ENCODE peak calls at places on chromosome 16, in six cellular contexts. Z is A549, U is body of pancreas, A is heart left ventricle, P is stomach, L is sigmoid colon. X is an unnamed sample.

GRCh38 chr16:6132121-6132520 is 1034.5 kb upstream of the EEF2KMT start:
- DNase-seq in Z (no peak), U (no peak), A (no peak), P (no peak), L (no peak), X (no peak)

GRCh38 chr16:67388191-67388590 is 5.1 kb downstream of the TPPP3 start:
- DNase-seq in Z (no peak), U (no peak), A (no peak), P (no peak), L (no peak), X (no peak)

GRCh38 chr16:12187939-12188673 is 211.6 kb downstream of the SNX29 start:
- DNase-seq in Z (peak), U (no peak), A (no peak), P (no peak), L (no peak), X (no peak)

GRCh38 chr16:84741351-84741791 is 41.6 kb downstream of the USP10 start:
- DNase-seq in Z (no peak), U (no peak), A (no peak), P (no peak), L (no peak), X (no peak)

GRCh38 chr16:75559564-75560372 is 3.7 kb upstream of the TMEM231 start:
- DNase-seq in Z (no peak), U (no peak), A (peak), P (no peak), L (no peak), X (peak)

GRCh38 chr16:84040823-84041391 is 1.7 kb downstream of the SLC38A8 start:
- DNase-seq in Z (no peak), U (no peak), A (no peak), P (no peak), L (no peak), X (no peak)

GRCh38 chr16:60204221-60204620 is 1470.1 kb upstream of the GOT2 start:
- DNase-seq in Z (no peak), U (no peak), A (no peak), P (no peak), L (no peak), X (no peak)

GRCh38 chr16:75108792-75109731 is 7.5 kb downstream of the LDHD start:
- DNase-seq in Z (peak), U (peak), A (peak), P (peak), L (peak), X (peak)

GRCh38 chr16:14564323-14564722 is 65.7 kb downstream of the PARN start:
- DNase-seq in Z (peak), U (peak), A (no peak), P (peak), L (no peak), X (no peak)

GRCh38 chr16:86457621-86458456 is 52.5 kb upstream of the FOXF1 start:
- DNase-seq in Z (no peak), U (no peak), A (no peak), P (no peak), L (peak), X (no peak)

GRCh38 chr16:558298-559020 is 1.7 kb upstream of the PRR35 start:
- DNase-seq in Z (no peak), U (no peak), A (peak), P (no peak), L (no peak), X (no peak)

GRCh38 chr16:58348986-58349385 is 43.3 kb upstream of the GINS3 start:
- DNase-seq in Z (no peak), U (no peak), A (no peak), P (no peak), L (no peak), X (no peak)

GRCh38 chr16:85888405-85889331 is 10.3 kb upstream of the IRF8 start:
- DNase-seq in Z (peak), U (no peak), A (no peak), P (no peak), L (no peak), X (no peak)

GRCh38 chr16:21162661-21163151 is 4.2 kb downstream of the LDAF1 start:
- DNase-seq in Z (no peak), U (peak), A (peak), P (peak), L (peak), X (no peak)

GRCh38 chr16:54921229-54921824 is 9.3 kb upstream of the IRX5 start:
- DNase-seq in Z (no peak), U (no peak), A (no peak), P (no peak), L (no peak), X (no peak)

GRCh38 chr16:72939247-72939646 is 108.7 kb downstream of the ZFHX3 start:
- DNase-seq in Z (peak), U (no peak), A (peak), P (no peak), L (peak), X (no peak)

GRCh38 chr16:70688266-70688742 is 2.5 kb upstream of the MTSS2 start:
- DNase-seq in Z (no peak), U (no peak), A (peak), P (peak), L (peak), X (no peak)

GRCh38 chr16:84177740-84178070 is 9.2 kb downstream of the TAF1C start:
- DNase-seq in Z (no peak), U (no peak), A (no peak), P (no peak), L (no peak), X (no peak)

GRCh38 chr16:21663889-21664647 is at the start of gene OTOA:
- DNase-seq in Z (no peak), U (no peak), A (no peak), P (no peak), L (no peak), X (no peak)

GRCh38 chr16:81318711-81319110 is 3.9 kb downstream of the GAN start:
- DNase-seq in Z (no peak), U (no peak), A (no peak), P (no peak), L (no peak), X (no peak)

GRCh38 chr16:50900391-50900942 is 158.6 kb downstream of the CYLD start:
- DNase-seq in Z (no peak), U (no peak), A (no peak), P (no peak), L (no peak), X (no peak)

GRCh38 chr16:31439519-31439918 is 3.1 kb downstream of the ZNF843 start:
- DNase-seq in Z (no peak), U (no peak), A (no peak), P (no peak), L (peak), X (no peak)

DNA sequence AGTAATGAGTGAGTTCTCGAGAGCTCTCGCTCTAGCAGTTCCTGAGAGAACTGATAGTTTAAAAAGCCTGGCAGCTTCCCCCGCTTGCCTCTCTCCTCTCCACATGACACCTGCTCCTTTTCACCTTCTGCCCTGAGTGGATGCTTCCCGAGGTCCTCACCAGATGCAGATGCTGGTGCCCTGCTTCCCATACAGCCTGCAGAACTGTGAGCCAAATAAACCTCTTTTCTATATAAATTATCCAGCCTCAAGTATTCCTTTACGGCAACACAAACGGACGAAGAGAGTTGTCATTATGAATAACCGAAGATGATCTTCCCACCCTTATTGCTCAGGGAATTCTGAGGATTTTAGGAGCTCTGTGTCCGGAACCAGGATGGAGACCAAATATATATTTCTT is 41.9 kb upstream of the ZCCHC14 start:
- DNase-seq in Z (no peak), U (no peak), A (no peak), P (no peak), L (no peak), X (no peak)
- TF ChIP-seq POLR2A in Z (no peak), U (no peak), A (no peak), P (no peak), L (no peak), X (no peak)

GRCh38 chr16:3400446-3400778 is 392 bp downstream of the ZSCAN32 start:
- DNase-seq in Z (no peak), U (no peak), A (no peak), P (no peak), L (no peak), X (no peak)

GRCh38 chr16:3401719-3402397 is 843 bp downstream of the ZNF174 start:
- DNase-seq in Z (peak), U (no peak), A (no peak), P (no peak), L (no peak), X (peak)

DNA sequence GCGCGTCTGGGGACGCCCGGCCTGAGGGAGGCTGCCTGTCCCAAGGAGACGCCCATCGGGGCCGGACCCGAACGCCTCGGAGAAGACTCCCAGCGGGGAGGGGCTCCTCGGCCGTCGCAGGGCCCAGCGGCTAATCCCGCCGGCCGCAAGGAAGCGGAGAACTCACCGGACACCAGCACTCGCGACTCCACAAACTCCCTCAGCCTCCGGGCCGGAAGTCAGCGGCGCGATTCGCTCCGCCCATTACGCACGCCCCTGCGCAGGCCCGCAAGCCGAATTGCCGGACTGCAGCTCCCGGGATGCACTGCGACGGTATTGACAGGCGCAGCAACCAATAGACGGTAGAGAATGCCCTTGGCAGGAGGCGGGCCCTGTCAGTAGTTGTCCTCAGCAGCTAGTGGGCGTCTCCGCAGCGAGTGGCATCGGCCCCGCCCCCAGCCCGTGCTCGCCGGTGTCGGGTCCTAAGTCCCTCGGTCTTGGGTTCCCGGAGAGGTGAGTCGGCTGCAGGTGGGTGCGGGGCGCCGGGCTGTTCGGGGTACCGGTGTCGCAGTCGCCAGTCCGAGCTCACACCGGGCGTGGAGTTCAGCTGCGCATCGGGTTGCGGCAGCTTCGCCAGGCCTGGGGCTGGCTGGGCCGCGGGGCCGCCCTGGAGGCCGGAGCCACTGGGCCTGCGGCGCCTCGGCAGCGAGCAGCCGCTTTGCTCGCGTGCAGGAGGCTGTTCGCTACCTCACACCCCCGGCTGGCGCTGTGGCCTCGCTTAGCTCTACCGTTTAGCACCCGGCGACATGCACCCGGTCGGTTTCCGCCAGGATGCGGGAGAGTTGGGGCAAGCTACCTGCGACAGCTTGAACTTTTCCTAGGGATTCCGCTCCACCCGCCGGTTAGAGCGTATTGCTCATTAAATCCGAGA is at the start of the genes ZNF174 and ZSCAN32:
- DNase-seq in Z (peak), U (peak), A (peak), P (peak), L (peak), X (peak)
- TF ChIP-seq POLR2A in Z (peak), U (peak), A (peak), P (no peak), L (peak), X (peak)

GRCh38 chr16:57000271-57001025 is 11.1 kb downstream of the NLRC5 start:
- DNase-seq in Z (peak), U (peak), A (peak), P (peak), L (peak), X (no peak)
- TF ChIP-seq POLR2A in Z (no peak), U (no peak), A (peak), P (no peak), L (no peak), X (no peak)

GRCh38 chr16:4183258-4184037 is 58.4 kb downstream of the SRL start:
- DNase-seq in Z (peak), U (peak), A (peak), P (peak), L (peak), X (peak)
- TF ChIP-seq POLR2A in Z (peak), U (peak), A (peak), P (no peak), L (no peak), X (peak)

DNA sequence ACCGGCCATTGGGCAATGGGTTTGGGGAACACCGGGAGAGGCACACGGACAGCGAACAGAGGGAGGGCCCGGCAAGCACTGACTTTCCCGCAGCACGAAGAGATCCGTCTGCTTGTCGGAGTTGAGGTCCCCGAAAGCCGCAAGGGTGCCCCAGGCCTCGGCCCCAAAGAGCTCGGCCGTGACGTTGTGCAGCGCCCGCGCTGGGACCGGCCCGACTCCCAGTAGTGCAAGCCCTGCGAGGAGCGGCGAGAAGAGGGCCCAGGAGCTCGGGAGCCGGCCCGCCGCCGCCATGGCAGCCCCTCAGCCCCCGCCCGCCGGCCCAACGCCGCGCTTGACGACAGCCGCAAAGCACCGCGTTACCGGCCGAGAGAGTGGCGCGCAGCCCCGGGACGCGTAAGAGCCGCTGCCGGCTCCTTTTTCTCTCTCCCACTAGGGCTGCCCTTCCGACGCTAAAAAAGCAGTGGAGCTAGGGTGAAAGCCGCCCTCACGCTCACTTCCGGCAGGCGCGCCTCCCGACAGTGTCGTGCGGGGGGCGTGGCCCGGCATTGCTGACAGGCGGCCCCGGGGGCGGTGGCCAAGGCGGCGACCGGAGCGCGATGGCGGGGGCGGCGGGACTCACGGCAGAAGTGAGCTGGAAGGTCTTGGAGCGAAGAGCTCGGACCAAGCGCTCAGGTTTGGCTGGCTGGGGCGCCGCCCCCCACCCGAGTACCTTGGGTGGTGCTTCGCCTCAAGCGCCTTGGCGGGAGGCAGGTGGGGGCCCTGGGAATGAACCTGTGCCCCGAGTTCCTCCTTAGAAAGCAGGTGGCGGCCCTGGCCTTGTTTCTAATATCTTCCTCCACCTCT is at the start of the genes ITFG1 and PHKB:
- DNase-seq in Z (peak), U (peak), A (peak), P (peak), L (peak), X (peak)
- TF ChIP-seq POLR2A in Z (peak), U (peak), A (peak), P (no peak), L (no peak), X (peak)

GRCh38 chr16:2151188-2152091 is 3.0 kb downstream of the RAB26 start:
- DNase-seq in Z (peak), U (peak), A (no peak), P (no peak), L (no peak), X (no peak)

GRCh38 chr16:2155091-2156024 is at the start of gene TRAF7:
- DNase-seq in Z (peak), U (peak), A (peak), P (peak), L (peak), X (peak)

GRCh38 chr16:2154533-2155090 is 970 bp upstream of the TRAF7 start:
- DNase-seq in Z (no peak), U (no peak), A (no peak), P (no peak), L (no peak), X (no peak)

GRCh38 chr16:2150418-2151187 is 2.2 kb downstream of the RAB26 start:
- DNase-seq in Z (peak), U (peak), A (no peak), P (peak), L (no peak), X (no peak)

DNA sequence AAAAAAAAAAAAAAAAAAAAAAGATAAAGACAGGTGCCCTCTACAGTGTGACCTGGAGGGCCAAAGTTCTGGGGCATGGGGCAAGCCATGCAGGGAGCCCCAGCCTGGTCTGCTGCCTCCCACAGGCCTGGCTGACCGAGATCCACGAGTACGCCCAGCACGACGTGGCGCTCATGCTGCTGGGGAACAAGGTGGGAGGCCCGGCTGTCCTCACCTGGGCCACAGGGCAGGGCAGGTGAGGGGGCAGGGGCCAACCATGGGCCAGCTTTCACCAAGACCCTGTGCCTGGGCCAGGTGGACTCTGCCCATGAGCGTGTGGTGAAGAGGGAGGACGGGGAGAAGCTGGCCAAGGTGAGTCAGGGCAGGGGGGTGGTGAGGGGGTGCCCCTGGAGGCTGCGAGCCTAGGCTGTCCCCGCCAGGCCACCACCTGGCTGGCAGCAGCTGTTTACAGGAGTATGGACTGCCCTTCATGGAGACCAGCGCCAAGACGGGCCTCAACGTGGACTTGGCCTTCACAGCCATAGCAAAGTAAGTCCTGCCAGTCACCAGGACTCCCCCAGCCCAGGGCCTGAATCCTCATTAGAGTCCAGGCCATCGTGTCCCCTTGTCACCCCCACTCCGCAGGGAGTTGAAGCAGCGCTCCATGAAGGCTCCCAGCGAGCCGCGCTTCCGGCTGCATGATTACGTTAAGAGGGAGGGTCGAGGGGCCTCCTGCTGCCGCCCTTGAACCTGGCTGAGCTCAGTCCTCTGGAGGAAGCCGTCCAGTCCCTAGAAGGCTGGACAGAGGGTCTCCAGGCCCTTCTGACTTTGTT is 2.7 kb upstream of the TRAF7 start:
- DNase-seq in Z (peak), U (peak), A (peak), P (peak), L (no peak), X (peak)
- TF ChIP-seq POLR2A in Z (peak), U (no peak), A (no peak), P (no peak), L (no peak), X (no peak)

GRCh38 chr16:69373019-69373418 is 12.8 kb downstream of the TERF2 start:
- DNase-seq in Z (no peak), U (no peak), A (no peak), P (no peak), L (no peak), X (no peak)
- TF ChIP-seq POLR2A in Z (no peak), U (no peak), A (no peak), P (no peak), L (no peak), X (no peak)

GRCh38 chr16:64742560-64742959 is 379.3 kb downstream of the CDH11 start:
- DNase-seq in Z (no peak), U (no peak), A (no peak), P (no peak), L (no peak), X (no peak)

GRCh38 chr16:64736887-64737286 is 385.0 kb downstream of the CDH11 start:
- DNase-seq in Z (no peak), U (no peak), A (no peak), P (no peak), L (no peak), X (peak)

GRCh38 chr16:64740261-64740660 is 381.6 kb downstream of the CDH11 start:
- DNase-seq in Z (no peak), U (no peak), A (no peak), P (no peak), L (no peak), X (no peak)

DNA sequence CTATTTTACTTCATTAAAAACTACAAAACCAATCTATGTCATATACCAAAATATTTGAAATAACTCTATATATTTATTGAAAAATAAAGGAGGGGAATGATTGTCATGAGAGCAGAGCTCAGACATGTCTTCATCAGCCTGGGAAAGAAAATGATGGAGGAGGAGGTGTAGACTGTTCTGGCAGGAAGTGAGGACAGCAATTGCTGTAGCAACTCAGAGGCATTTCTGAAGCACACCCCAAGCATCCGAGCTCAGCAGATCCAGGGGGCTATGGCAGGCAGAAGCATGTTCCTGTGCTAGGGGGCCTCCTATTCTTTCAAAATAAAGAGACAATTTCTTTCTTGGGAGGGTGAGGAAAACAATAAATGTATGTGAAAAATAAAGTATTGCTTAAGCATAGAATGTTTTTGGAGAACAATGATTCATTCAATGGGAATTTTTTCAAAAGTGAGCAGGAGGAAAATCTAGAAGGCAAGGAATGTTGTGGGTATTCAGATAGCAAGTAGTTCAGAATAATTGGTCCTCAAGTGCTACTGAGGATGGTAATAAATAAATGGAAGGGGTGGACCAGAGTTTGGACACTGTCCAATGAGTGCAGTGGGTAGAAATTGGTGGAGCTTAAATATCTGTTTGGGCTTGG is 383.4 kb downstream of the CDH11 start:
- DNase-seq in Z (no peak), U (no peak), A (no peak), P (no peak), L (no peak), X (no peak)
- TF ChIP-seq POLR2A in Z (no peak), U (no peak), A (no peak), P (no peak), L (no peak), X (no peak)